ENCODE peak calls at places on chromosome 7, in four cellular contexts. M, O, V and J are unnamed samples.

GRCh38 chr7:100432053-100432452 is 2.4 kb downstream of the MEPCE start:
- DNase-seq in M (no peak), O (no peak), V (no peak), J (no peak)

GRCh38 chr7:28958235-28958945 is at the start of gene TRIL:
- DNase-seq in V (no peak), O (peak), M (peak), J (peak)

GRCh38 chr7:105792488-105793370 is 83.7 kb downstream of the ATXN7L1 start:
- DNase-seq in M (no peak), V (no peak), O (no peak), J (no peak)

GRCh38 chr7:138679793-138680192 is 21.4 kb downstream of the SVOPL start:
- DNase-seq in V (no peak), M (no peak), O (no peak), J (no peak)

GRCh38 chr7:27901028-27901760 is 161.2 kb downstream of the TAX1BP1 start:
- DNase-seq in V (no peak), O (no peak), M (no peak), J (no peak)

GRCh38 chr7:24965831-24966708 is 13.9 kb downstream of the OSBPL3 start:
- DNase-seq in O (no peak), M (peak), V (peak), J (peak)

GRCh38 chr7:122846591-122846990 is 39.7 kb downstream of the CADPS2 start:
- DNase-seq in M (no peak), V (no peak), O (no peak), J (no peak)

GRCh38 chr7:91239171-91239604 is 25.0 kb upstream of the FZD1 start:
- DNase-seq in V (no peak), M (no peak), O (peak), J (no peak)

GRCh38 chr7:116315803-116316202 is 105.5 kb downstream of the TES start:
- DNase-seq in O (no peak), V (no peak), M (no peak), J (no peak)

GRCh38 chr7:116546916-116547315 is 22.1 kb downstream of the CAV1 start:
- DNase-seq in V (no peak), M (no peak), O (no peak), J (no peak)

GRCh38 chr7:155997431-155998327 is 185.4 kb upstream of the SHH start:
- DNase-seq in M (no peak), O (no peak), V (no peak), J (no peak)

GRCh38 chr7:13262929-13263530 is 575.6 kb downstream of the ARL4A start:
- DNase-seq in V (peak), O (no peak), M (no peak), J (peak)

GRCh38 chr7:45592230-45592991 is 18.2 kb downstream of the ADCY1 start:
- DNase-seq in O (no peak), V (no peak), M (no peak), J (no peak)

GRCh38 chr7:74515276-74515675 is 61.6 kb downstream of the GTF2IRD1 start:
- DNase-seq in V (no peak), M (no peak), O (no peak), J (no peak)

GRCh38 chr7:135684134-135684533 is 21.8 kb downstream of the STMP1 start:
- DNase-seq in V (no peak), M (no peak), O (no peak), J (no peak)

GRCh38 chr7:17696422-17696821 is 243.9 kb downstream of the SNX13 start:
- DNase-seq in V (no peak), O (no peak), M (no peak), J (no peak)

GRCh38 chr7:78134256-78134655 is 335.7 kb downstream of the PHTF2 start:
- DNase-seq in O (peak), M (no peak), V (no peak), J (no peak)

GRCh38 chr7:131600578-131600977 is 44.1 kb upstream of the PODXL start:
- DNase-seq in V (no peak), M (no peak), O (no peak), J (no peak)

GRCh38 chr7:55021951-55022617 is 3.3 kb downstream of the EGFR start:
- DNase-seq in O (no peak), V (no peak), M (no peak), J (no peak)

GRCh38 chr7:517848-518629 is 1.6 kb downstream of the PDGFA start:
- DNase-seq in M (peak), O (no peak), V (no peak), J (no peak)

GRCh38 chr7:150735596-150736358 is 1.4 kb upstream of the GIMAP5 start:
- DNase-seq in V (no peak), O (no peak), M (no peak), J (no peak)

GRCh38 chr7:139105037-139105382 is 4.5 kb downstream of the ZC3HAV1 start:
- DNase-seq in M (no peak), V (no peak), O (no peak), J (peak)

GRCh38 chr7:101420436-101420835 is 57.8 kb downstream of the COL26A1 start:
- DNase-seq in V (no peak), M (no peak), O (no peak), J (no peak)

GRCh38 chr7:55441668-55442305 is 76.7 kb downstream of the LANCL2 start:
- DNase-seq in M (no peak), O (no peak), V (no peak), J (no peak)

GRCh38 chr7:119996634-119997033 is 276.3 kb upstream of the KCND2 start:
- DNase-seq in O (no peak), V (no peak), M (no peak), J (no peak)

GRCh38 chr7:140656548-140657515 is 15.9 kb upstream of the ADCK2 start:
- DNase-seq in M (peak), O (no peak), V (peak), J (no peak)

GRCh38 chr7:40418445-40418844 is 283.6 kb downstream of the SUGCT start:
- DNase-seq in O (no peak), M (no peak), V (no peak), J (no peak)

GRCh38 chr7:112122144-112122543 is 84.1 kb downstream of the DOCK4 start:
- DNase-seq in M (no peak), V (no peak), O (no peak), J (no peak)

GRCh38 chr7:101163281-101164070 is 1.9 kb downstream of the VGF start:
- DNase-seq in M (no peak), V (no peak), O (no peak), J (peak)

GRCh38 chr7:52502281-52502680 is 533.2 kb upstream of the POM121L12 start:
- DNase-seq in V (no peak), M (no peak), O (no peak), J (no peak)

GRCh38 chr7:155722936-155723335 is 78.5 kb downstream of the RBM33 start:
- DNase-seq in O (no peak), V (no peak), M (no peak), J (no peak)

GRCh38 chr7:127332884-127333283 is 59.6 kb downstream of the ZNF800 start:
- DNase-seq in O (no peak), V (no peak), M (no peak), J (no peak)

GRCh38 chr7:55570939-55571338 is 1.4 kb downstream of the VOPP1 start:
- DNase-seq in O (no peak), V (no peak), M (no peak), J (no peak)

GRCh38 chr7:81990395-81990794 is 220.5 kb upstream of the HGF start:
- DNase-seq in M (no peak), O (no peak), V (no peak), J (no peak)